ENCODE peak calls at places on chromosomes 3 and 15, in four cellular contexts. O is A172, D is LoVo, V is fibroblast of mammary gland. N is an unnamed sample.

GRCh38 chr3:99108508-99108907 is 207.0 kb upstream of the DCBLD2 start:
- DNase-seq in O (peak; percentile 85), D (no peak), V (peak; percentile 98), N (no peak)

GRCh38 chr3:105752791-105753415 is 115.9 kb downstream of the CBLB start:
- DNase-seq in O (peak; percentile 11), D (no peak), V (no peak), N (no peak)

GRCh38 chr3:71031151-71031550 is 552.4 kb downstream of the FOXP1 start:
- DNase-seq in O (no peak), D (peak; percentile 51), V (no peak), N (no peak)

GRCh38 chr3:52277972-52278509 is 408 bp downstream of the WDR82 start:
- DNase-seq in O (no peak), D (no peak), V (peak; percentile 30), N (peak; percentile 32)

GRCh38 chr3:165254812-165255211 is 58.6 kb upstream of the SLITRK3 start:
- DNase-seq in O (peak; percentile 69), D (peak; percentile 15), V (peak; percentile 63), N (no peak)

GRCh38 chr3:156826144-156826895 is at the start of gene LEKR1:
- DNase-seq in O (peak; percentile 84), D (peak; percentile 90), V (peak; percentile 94), N (peak; percentile 88)

GRCh38 chr3:49265987-49266386 is 11.0 kb downstream of the C3orf62 start:
- DNase-seq in O (no peak), D (no peak), V (no peak), N (no peak)

GRCh38 chr3:42996633-42997075 is 17.5 kb downstream of the GASK1A start:
- DNase-seq in O (no peak), D (no peak), V (no peak), N (peak; percentile 92)

GRCh38 chr3:129305592-129306091 is 27.0 kb downstream of the HMCES start:
- DNase-seq in O (peak; percentile 100), D (no peak), V (peak; percentile 92), N (peak; percentile 52)

GRCh38 chr3:53579636-53580035 is 85.2 kb downstream of the CACNA1D start:
- DNase-seq in O (no peak), D (no peak), V (no peak), N (no peak)

GRCh38 chr15:34987182-34987488 is 952 bp downstream of the ZNF770 start:
- DNase-seq in O (no peak), D (peak; percentile 16), V (no peak), N (no peak)

GRCh38 chr3:193620650-193621049 is 27.6 kb downstream of the OPA1 start:
- DNase-seq in O (no peak), D (no peak), V (peak; percentile 54), N (no peak)

GRCh38 chr3:156770699-156771414 is 55.3 kb upstream of the LEKR1 start:
- DNase-seq in O (no peak), D (no peak), V (no peak), N (no peak)

GRCh38 chr15:78205856-78206255 is 28.5 kb downstream of the ACSBG1 start:
- DNase-seq in O (no peak), D (no peak), V (no peak), N (no peak)

GRCh38 chr3:143608966-143609365 is 239.3 kb downstream of the SLC9A9 start:
- DNase-seq in O (no peak), D (no peak), V (peak; percentile 97), N (no peak)

GRCh38 chr3:10764314-10765051 is 51.5 kb upstream of the SLC6A11 start:
- DNase-seq in O (no peak), D (no peak), V (no peak), N (peak; percentile 92)

GRCh38 chr15:75531041-75531450 is 48.1 kb downstream of the PTPN9 start:
- DNase-seq in O (no peak), D (no peak), V (peak; percentile 85), N (no peak)

GRCh38 chr15:67558502-67558901 is 16.0 kb downstream of the MAP2K5 start:
- DNase-seq in O (no peak), D (no peak), V (no peak), N (no peak)

GRCh38 chr15:82539690-82540054 is 585 bp downstream of the RPS17 start:
- DNase-seq in O (no peak), D (no peak), V (no peak), N (no peak)

GRCh38 chr3:138365991-138366759 is 17.8 kb downstream of the MRAS start:
- DNase-seq in O (no peak), D (no peak), V (no peak), N (no peak)

GRCh38 chr3:72082121-72082715 is 297.3 kb upstream of the PROK2 start:
- DNase-seq in O (no peak), D (no peak), V (peak; percentile 80), N (no peak)

GRCh38 chr15:42920281-42921048 is at the start of gene TTBK2:
- DNase-seq in O (peak; percentile 97), D (peak; percentile 100), V (peak; percentile 98), N (peak; percentile 100)

GRCh38 chr15:25250906-25251622 is 187.8 kb downstream of the UBE3A start:
- DNase-seq in O (no peak), D (no peak), V (no peak), N (no peak)